ENCODE peak calls at places on chromosome 11, in six cellular contexts. X is A549, F is suprapubic skin, H is uterus, B is endothelial cell of umbilical vein, C is body of pancreas. T is an unnamed sample.
A peak's percentile ranks its signal among the peaks of the same experiment; 100 is the strongest.

GRCh38 chr11:126636911-126637799 is 281.7 kb downstream of the ST3GAL4 start:
- DNase-seq in B (no peak), X (peak; percentile 6), F (no peak), C (no peak), H (no peak), T (peak; percentile 64)

GRCh38 chr11:20045098-20045688 is 115.1 kb downstream of the DBX1 start:
- DNase-seq in H (no peak), C (peak; percentile 95), F (no peak), X (no peak), B (no peak), T (no peak)

GRCh38 chr11:79100093-79100704 is 340.6 kb downstream of the TENM4 start:
- DNase-seq in H (no peak), F (no peak), C (peak; percentile 55), X (peak; percentile 70), B (peak; percentile 68), T (peak; percentile 80)

GRCh38 chr11:104546486-104546885 is 351.8 kb downstream of the CASP12 start:
- DNase-seq in B (no peak), X (no peak), H (no peak), F (no peak), C (no peak), T (no peak)

GRCh38 chr11:125343732-125344131 is 152.3 kb downstream of the FEZ1 start:
- DNase-seq in B (no peak), C (no peak), X (no peak), F (no peak), H (peak; percentile 42), T (no peak)

GRCh38 chr11:3949132-3949531 is 93.7 kb downstream of the STIM1 start:
- DNase-seq in B (no peak), C (no peak), F (no peak), X (no peak), H (no peak), T (no peak)

GRCh38 chr11:72195921-72196320 is 4.0 kb downstream of the FOLR1 start:
- DNase-seq in B (no peak), C (no peak), F (no peak), H (no peak), X (no peak), T (no peak)

GRCh38 chr11:122340607-122341006 is 224.6 kb upstream of the BLID start:
- DNase-seq in F (no peak), C (no peak), B (no peak), H (no peak), X (no peak), T (no peak)

GRCh38 chr11:45280449-45280848 is 5.7 kb downstream of the SYT13 start:
- DNase-seq in B (no peak), X (no peak), H (no peak), C (no peak), F (no peak), T (no peak)

GRCh38 chr11:9525116-9525515 is 48.4 kb upstream of the WEE1 start:
- DNase-seq in X (no peak), C (no peak), B (no peak), F (no peak), H (no peak), T (no peak)

GRCh38 chr11:9017773-9018172 is 14.0 kb upstream of the NRIP3 start:
- DNase-seq in B (no peak), H (peak; percentile 32), F (no peak), X (no peak), C (peak; percentile 35), T (no peak)

GRCh38 chr11:27404427-27404826 is 41.4 kb upstream of the CCDC34 start:
- DNase-seq in H (no peak), B (no peak), C (no peak), X (no peak), F (no peak), T (no peak)

GRCh38 chr11:73883856-73884255 is 7.1 kb downstream of the PAAF1 start:
- DNase-seq in H (no peak), X (no peak), B (no peak), C (no peak), F (no peak), T (no peak)

GRCh38 chr11:30561691-30562412 is 24.3 kb downstream of the MPPED2 start:
- DNase-seq in C (no peak), F (no peak), H (no peak), B (no peak), X (no peak), T (no peak)

GRCh38 chr11:63761870-63762661 is 6.5 kb downstream of the ZFTA start:
- DNase-seq in F (no peak), H (peak; percentile 34), C (no peak), B (no peak), X (no peak), T (peak; percentile 50)

GRCh38 chr11:120880791-120881190 is 143.1 kb upstream of the TBCEL start:
- DNase-seq in B (no peak), F (no peak), X (no peak), C (no peak), H (no peak), T (no peak)

GRCh38 chr11:125001073-125001764 is 47.2 kb downstream of the CCDC15 start:
- DNase-seq in B (no peak), F (no peak), C (no peak), H (no peak), X (no peak), T (no peak)

GRCh38 chr11:123166095-123166559 is 28.9 kb downstream of the CLMP start:
- DNase-seq in H (peak; percentile 89), X (peak; percentile 32), B (no peak), F (no peak), C (peak; percentile 34), T (no peak)

GRCh38 chr11:76214968-76215548 is 8.8 kb upstream of the WNT11 start:
- DNase-seq in H (no peak), F (no peak), C (no peak), B (no peak), X (no peak), T (no peak)

GRCh38 chr11:61799665-61800284 is 7.1 kb downstream of the FEN1 start:
- DNase-seq in C (no peak), X (no peak), F (no peak), H (no peak), B (no peak), T (no peak)
- TF ChIP-seq POLR2A in C (no peak), X (no peak), F (no peak), H (no peak), B (no peak), T (no peak)

DNA sequence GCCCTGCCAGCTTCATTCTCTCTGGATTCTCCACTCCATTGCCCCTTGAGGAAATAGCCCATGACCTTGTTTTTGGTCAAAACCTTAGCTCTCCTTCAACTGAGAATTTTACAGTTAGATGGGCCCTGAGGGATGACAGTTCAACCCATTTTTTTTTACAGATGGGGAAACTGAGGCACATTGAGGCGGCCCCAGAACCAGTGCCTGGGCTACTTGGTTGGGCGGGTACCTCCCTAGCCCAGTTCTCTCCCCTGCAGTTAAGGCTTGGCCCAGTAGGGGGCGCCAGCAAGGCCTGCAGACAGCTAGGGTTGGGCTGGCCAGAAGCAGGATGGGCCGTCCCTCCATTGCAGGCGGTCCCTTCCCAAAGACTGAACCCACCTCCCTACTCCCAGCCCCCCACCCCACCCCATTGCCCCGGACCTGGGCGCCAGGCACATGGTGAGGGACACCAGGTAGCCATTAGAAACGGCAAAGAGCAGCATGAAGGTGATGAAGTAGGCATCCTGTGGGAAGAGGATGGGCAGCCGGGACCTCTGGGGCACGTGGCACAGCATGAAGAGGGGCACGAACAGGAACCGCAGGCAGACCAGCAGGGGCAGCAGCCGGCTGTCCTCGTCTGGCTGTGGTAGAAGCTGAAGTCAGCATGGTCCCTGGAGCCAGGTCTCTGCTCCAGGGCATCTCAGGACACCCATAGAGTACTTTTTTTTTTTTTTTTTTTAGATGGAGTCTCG is 7.6 kb downstream of the SLC29A2 start:
- DNase-seq in B (no peak), F (no peak), C (peak; percentile 56), H (no peak), X (peak; percentile 64), T (peak; percentile 70)
- TF ChIP-seq POLR2A in B (no peak), F (no peak), C (no peak), H (no peak), X (no peak), T (no peak)

GRCh38 chr11:819129-819931 is 616 bp downstream of the PNPLA2 start:
- DNase-seq in B (peak; percentile 85), H (peak; percentile 92), F (peak; percentile 97), C (peak; percentile 95), X (peak; percentile 88), T (no peak)
- TF ChIP-seq POLR2A in B (peak; percentile 98), H (peak; percentile 87), F (peak; percentile 87), C (peak; percentile 72), X (peak; percentile 62), T (peak; percentile 81)

GRCh38 chr11:134067486-134067885 is 1.4 kb upstream of the JAM3 start:
- DNase-seq in C (no peak), X (no peak), F (no peak), B (no peak), H (no peak), T (no peak)

GRCh38 chr11:134069996-134070845 is 1.3 kb downstream of the JAM3 start:
- DNase-seq in X (no peak), H (no peak), B (no peak), F (no peak), C (no peak), T (no peak)

GRCh38 chr11:134071306-134071705 is 2.4 kb downstream of the JAM3 start:
- DNase-seq in F (no peak), H (no peak), C (no peak), X (no peak), B (no peak), T (no peak)

GRCh38 chr11:134069426-134069921 is 602 bp downstream of the JAM3 start:
- DNase-seq in X (no peak), F (no peak), C (no peak), H (peak; percentile 34), B (peak; percentile 32), T (no peak)

DNA sequence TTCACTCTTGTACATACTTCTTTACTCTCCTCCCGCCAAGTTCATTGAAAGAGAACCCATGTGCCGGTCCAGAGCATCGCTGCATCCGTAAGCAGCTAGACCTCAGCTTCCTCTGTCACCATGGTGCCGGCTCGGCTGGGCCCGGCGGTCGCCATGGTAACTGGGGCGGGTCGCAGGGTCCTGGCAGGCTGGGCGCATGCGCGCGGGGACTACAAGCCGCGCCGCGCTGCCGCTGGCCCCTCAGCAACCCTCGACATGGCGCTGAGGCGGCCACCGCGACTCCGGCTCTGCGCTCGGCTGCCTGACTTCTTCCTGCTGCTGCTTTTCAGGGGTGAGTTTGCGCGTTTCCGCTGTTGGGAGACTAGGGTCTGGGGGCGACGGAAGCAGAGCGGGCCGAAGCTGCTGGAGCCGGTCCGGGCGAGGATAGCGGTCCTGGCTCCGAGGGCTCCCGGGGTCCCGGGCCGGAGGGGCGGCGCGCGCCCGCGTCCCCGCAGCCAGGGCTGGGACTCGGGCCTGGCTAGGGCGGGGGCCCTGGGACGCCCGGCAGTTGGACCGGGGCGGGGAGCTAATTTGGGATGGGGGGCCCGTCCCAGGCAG is at the start of gene JAM3:
- DNase-seq in C (peak; percentile 94), F (peak; percentile 91), H (peak; percentile 95), X (peak; percentile 74), B (peak; percentile 97), T (peak; percentile 92)
- TF ChIP-seq POLR2A in C (peak; percentile 36), F (no peak), H (peak; percentile 93), X (peak; percentile 27), B (peak; percentile 91), T (peak; percentile 75)

GRCh38 chr11:133699071-133699470 is 146.2 kb downstream of the SPATA19 start:
- DNase-seq in X (no peak), F (no peak), H (no peak), C (no peak), B (no peak), T (no peak)
- TF ChIP-seq POLR2A in X (no peak), F (no peak), H (no peak), C (no peak), B (no peak), T (no peak)

T was measured in H54.